ENCODE peak calls at places on chromosomes 13 and 19, in eight cellular contexts. T is stimulated activated CD4-positive, alpha-beta T cell treated with anti-CD3 and anti-CD28 coated beads, Interleukin-12 subunit alpha, Interleukin-12 subunit beta, amount 100 ng/mL, for 48 hours; E is T-helper 17 cell; R is stimulated activated CD8-positive, alpha-beta memory T cell treated with anti-CD3 and anti-CD28 coated beads, Interleukin-15, amount 100 ng/mL, for 24 hours; G is fibroblast of the conjunctiva; N is GOT3; H is PC-3; K is activated naive CD4-positive, alpha-beta T cell treated with anti-CD3 and anti-CD28 coated beads, Interleukin-2, amount 10 ng/mL, durations not matched to agents 7 days and 5 days. C is an unnamed sample.

GRCh38 chr19:48780684-48781391 is 25.5 kb downstream of the FGF21 start:
- DNase-seq in T (no peak), E (no peak), R (no peak), G (no peak), N (no peak), H (no peak), K (no peak), C (no peak)

GRCh38 chr13:71358218-71358617 is 508.8 kb downstream of the DACH1 start:
- DNase-seq in T (no peak), E (no peak), R (no peak), G (no peak), N (no peak), H (peak), K (no peak), C (no peak)

GRCh38 chr19:1501200-1501595 is 10.2 kb downstream of the REEP6 start:
- DNase-seq in T (no peak), E (no peak), R (no peak), G (no peak), N (no peak), H (no peak), K (no peak), C (no peak)

GRCh38 chr13:98182153-98182552 is 5.1 kb upstream of the RNF113B start:
- DNase-seq in T (no peak), E (no peak), R (no peak), G (no peak), N (no peak), H (no peak), K (no peak), C (no peak)

GRCh38 chr19:4177146-4177545 is 5.2 kb downstream of the SIRT6 start:
- DNase-seq in T (no peak), E (no peak), R (no peak), G (no peak), N (no peak), H (no peak), K (no peak), C (no peak)

GRCh38 chr13:45162194-45162593 is 38.7 kb downstream of the KCTD4 start:
- DNase-seq in T (no peak), E (no peak), R (no peak), G (no peak), N (no peak), H (peak), K (no peak), C (no peak)

GRCh38 chr19:7010722-7011593 is 10.3 kb downstream of the MBD3L2B start:
- DNase-seq in T (no peak), E (no peak), R (no peak), G (no peak), N (no peak), H (no peak), K (no peak), C (no peak)

GRCh38 chr19:16084067-16084685 is 7.9 kb downstream of the TPM4 start:
- DNase-seq in T (no peak), E (no peak), R (no peak), G (no peak), N (no peak), H (no peak), K (no peak), C (no peak)

GRCh38 chr13:20241593-20241992 is 9.5 kb upstream of the GJB6 start:
- DNase-seq in T (no peak), E (no peak), R (no peak), G (no peak), N (no peak), H (no peak), K (no peak), C (no peak)

GRCh38 chr13:42216422-42216735 is 55.6 kb upstream of the AKAP11 start:
- DNase-seq in T (no peak), E (no peak), R (no peak), G (no peak), N (no peak), H (no peak), K (no peak), C (no peak)

C was measured in ascending aorta.